ENCODE peak calls at places on chromosomes 3 and 15, in eight cellular contexts. C is fibroblast of lung, H is tibial nerve, A is pancreas, I is adrenal gland, K is HCT116, Z is esophagus muscularis mucosa, D is ovary. S is an unnamed sample. For H3K4me1, the result is how much of the 10 kb centered on the place peaks cover.

GRCh38 chr15:76311071-76311956 is at the start of gene ETFA:
- DNase-seq in C (peak), H (peak), A (peak), I (peak), K (peak), Z (peak), D (peak), S (peak)

GRCh38 chr3:108159865-108160264 is 62.4 kb downstream of the IFT57 start:
- DNase-seq in C (peak), H (no peak), A (no peak), I (no peak), K (no peak), Z (no peak), D (no peak), S (no peak)

GRCh38 chr3:52053307-52054304 is 2.8 kb downstream of the DUSP7 start:
- DNase-seq in C (no peak), H (no peak), A (no peak), I (no peak), K (no peak), Z (no peak), D (peak), S (no peak)

GRCh38 chr15:90946941-90947576 is 7.6 kb upstream of the RCCD1 start:
- DNase-seq in C (no peak), H (no peak), A (no peak), I (no peak), K (no peak), Z (no peak), D (no peak), S (no peak)

GRCh38 chr3:71584216-71585061 is 911 bp upstream of the FOXP1 start:
- DNase-seq in C (peak), H (peak), A (peak), I (peak), K (no peak), Z (peak), D (peak), S (peak)

GRCh38 chr3:52095990-52096775 is 39.8 kb upstream of the DUSP7 start:
- DNase-seq in C (no peak), H (no peak), A (no peak), I (no peak), K (no peak), Z (no peak), D (no peak), S (no peak)

GRCh38 chr15:78415284-78415683 is 22.7 kb upstream of the IREB2 start:
- DNase-seq in C (peak), H (no peak), A (no peak), I (no peak), K (peak), Z (no peak), D (no peak), S (peak)

GRCh38 chr3:170740726-170741591 is 129.0 kb downstream of the RPL22L1 start:
- DNase-seq in C (peak), H (peak), A (no peak), I (peak), K (no peak), Z (no peak), D (peak), S (peak)

GRCh38 chr3:20898962-20899361 is 713.0 kb upstream of the SGO1 start:
- DNase-seq in C (no peak), H (no peak), A (no peak), I (no peak), K (no peak), Z (no peak), D (no peak), S (no peak)

GRCh38 chr3:186268616-186269448 is 93.2 kb downstream of the DGKG start:
- DNase-seq in C (peak), H (no peak), A (no peak), I (peak), K (no peak), Z (no peak), D (no peak), S (peak)

GRCh38 chr15:20357139-20358065 is 184.2 kb downstream of the GOLGA6L6 start:
- DNase-seq in C (no peak), H (no peak), A (peak), I (no peak), K (no peak), Z (peak), D (no peak), S (no peak)

GRCh38 chr15:89462198-89462912 is 34.0 kb downstream of the RHCG start:
- DNase-seq in C (peak), H (no peak), A (peak), I (no peak), K (peak), Z (no peak), D (no peak), S (no peak)

GRCh38 chr3:69309810-69310209 is 76.1 kb downstream of the FRMD4B start:
- DNase-seq in C (peak), H (no peak), A (no peak), I (no peak), K (peak), Z (no peak), D (no peak), S (peak)

GRCh38 chr3:99920530-99921376 is 103.1 kb downstream of the CMSS1 start:
- DNase-seq in C (peak), H (peak), A (peak), I (peak), K (no peak), Z (no peak), D (no peak), S (peak)

GRCh38 chr15:48281674-48282073 is 49.6 kb upstream of the DUT start:
- DNase-seq in C (peak), H (no peak), A (no peak), I (no peak), K (no peak), Z (no peak), D (no peak), S (no peak)

GRCh38 chr3:195083659-195084058 is 187.3 kb downstream of the XXYLT1 start:
- DNase-seq in C (no peak), H (no peak), A (no peak), I (no peak), K (no peak), Z (no peak), D (no peak), S (no peak)

GRCh38 chr3:11582123-11582968 is 61.4 kb downstream of the VGLL4 start:
- DNase-seq in C (peak), H (peak), A (peak), I (peak), K (no peak), Z (no peak), D (peak), S (peak)

GRCh38 chr15:25795712-25796111 is 67.4 kb downstream of the ATP10A start:
- DNase-seq in C (no peak), H (no peak), A (no peak), I (no peak), K (no peak), Z (peak), D (no peak), S (no peak)

GRCh38 chr3:127886276-127886862 is 28.7 kb upstream of the KBTBD12 start:
- DNase-seq in C (no peak), H (no peak), A (no peak), I (no peak), K (no peak), Z (no peak), D (no peak), S (no peak)

GRCh38 chr3:7766530-7766929 is 735.1 kb upstream of the LMCD1 start:
- DNase-seq in C (no peak), H (no peak), A (no peak), I (no peak), K (no peak), Z (no peak), D (no peak), S (no peak)

GRCh38 chr15:45181491-45182285 is 6.1 kb downstream of the SHF start:
- DNase-seq in C (no peak), H (no peak), A (no peak), I (no peak), K (no peak), Z (no peak), D (no peak), S (no peak)

GRCh38 chr3:22245122-22245521 is 494.1 kb upstream of the ZNF385D start:
- DNase-seq in C (peak), H (peak), A (no peak), I (no peak), K (no peak), Z (no peak), D (no peak), S (no peak)

GRCh38 chr3:195815169-195815771 is 3.5 kb upstream of the MUC4 start:
- DNase-seq in C (no peak), H (no peak), A (no peak), I (no peak), K (peak), Z (no peak), D (no peak), S (peak)

GRCh38 chr3:122745365-122746021 is 48.1 kb downstream of the HSPBAP1 start:
- DNase-seq in C (peak), H (no peak), A (no peak), I (no peak), K (no peak), Z (no peak), D (no peak), S (peak)

GRCh38 chr3:112770026-112770626 is 76.5 kb downstream of the CD200R1L start:
- DNase-seq in C (peak), H (no peak), A (no peak), I (no peak), K (peak), Z (no peak), D (no peak), S (peak)

GRCh38 chr3:127323581-127323980 is 35.7 kb upstream of the PRR20G start:
- DNase-seq in C (no peak), H (no peak), A (no peak), I (no peak), K (no peak), Z (peak), D (no peak), S (no peak)

GRCh38 chr3:105801397-105801796 is 67.4 kb downstream of the CBLB start:
- DNase-seq in C (no peak), H (no peak), A (no peak), I (no peak), K (no peak), Z (no peak), D (no peak), S (no peak)

DNA sequence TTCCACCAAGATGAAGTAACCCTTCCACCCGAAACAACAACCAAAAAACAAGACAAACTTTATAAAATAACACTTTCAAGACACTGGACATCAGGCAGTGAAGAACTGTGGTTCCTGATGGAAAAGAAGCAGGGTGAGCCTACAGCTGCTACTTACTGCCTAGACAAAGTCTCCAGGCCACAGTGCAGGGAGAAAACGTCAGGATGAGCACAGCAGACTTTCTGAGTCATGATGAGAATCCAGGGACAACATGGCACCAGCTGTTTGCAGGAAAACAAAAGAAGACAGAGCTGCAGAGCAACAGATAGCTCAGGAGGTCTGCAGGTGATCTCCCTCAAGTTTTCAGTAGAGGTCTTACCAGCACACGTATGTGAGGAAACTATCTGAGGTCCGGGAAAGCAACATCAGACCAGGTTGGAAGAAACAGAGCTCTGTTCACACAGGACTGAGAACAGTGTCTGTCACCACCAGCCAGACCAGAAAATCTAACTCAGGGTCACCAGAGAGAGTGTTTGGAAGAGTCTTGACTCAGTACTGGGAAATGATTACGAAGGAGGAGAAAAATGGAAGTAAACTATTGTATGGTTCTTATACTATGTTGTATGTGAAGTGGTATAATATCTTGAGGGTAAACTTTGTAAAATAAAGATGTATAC is 108.9 kb downstream of the ANO10 start:
- DNase-seq in C (peak), H (no peak), A (no peak), I (peak), K (no peak), Z (no peak), D (no peak), S (no peak)
- H3K4me1 ChIP-seq in C (under half), H (under half), A (under half), I (under half), K (under half), Z (under half), D (under half), S (under half)

GRCh38 chr3:159765860-159766294 is 222.8 kb upstream of the IL12A start:
- DNase-seq in C (no peak), H (no peak), A (no peak), I (no peak), K (no peak), Z (no peak), D (no peak), S (peak)

GRCh38 chr3:159763466-159764210 is 225.0 kb upstream of the IL12A start:
- DNase-seq in C (peak), H (peak), A (peak), I (peak), K (peak), Z (no peak), D (peak), S (peak)

GRCh38 chr3:159765025-159765859 is 223.4 kb upstream of the IL12A start:
- DNase-seq in C (peak), H (no peak), A (peak), I (peak), K (peak), Z (no peak), D (peak), S (peak)

GRCh38 chr3:159764211-159765024 is 224.2 kb upstream of the IL12A start:
- DNase-seq in C (peak), H (no peak), A (peak), I (no peak), K (no peak), Z (no peak), D (no peak), S (peak)

DNA sequence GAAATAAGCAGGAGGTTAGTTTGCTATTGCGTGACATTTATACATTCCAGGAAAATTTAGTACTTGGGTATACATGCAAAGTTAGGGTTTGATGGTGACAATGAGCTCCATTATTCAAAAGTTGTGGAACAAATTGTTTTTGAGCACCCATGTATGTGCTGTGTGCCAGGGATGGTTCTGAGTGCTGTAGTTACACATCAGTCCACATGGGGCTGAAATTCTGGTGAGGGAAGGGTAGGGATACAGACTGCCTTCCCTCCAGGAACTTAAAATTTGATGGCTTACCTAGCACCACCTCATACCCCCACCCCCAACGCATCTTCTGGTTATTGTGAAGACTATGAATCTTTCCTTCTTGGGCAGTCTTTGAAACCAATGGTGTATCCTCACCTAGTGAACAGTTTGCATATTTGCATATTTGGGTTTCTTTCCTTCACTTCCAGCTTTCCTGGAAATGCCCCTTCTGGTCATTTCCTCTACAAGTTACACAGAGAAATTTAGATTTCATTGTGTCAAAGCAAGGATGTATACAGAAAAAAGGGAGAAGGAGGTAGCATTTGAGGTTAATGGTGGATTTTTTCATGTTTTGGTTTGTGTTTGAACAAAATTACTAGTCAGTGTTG is 222.0 kb upstream of the IL12A start:
- DNase-seq in C (peak), H (no peak), A (no peak), I (no peak), K (no peak), Z (no peak), D (no peak), S (peak)
- H3K27ac ChIP-seq in C (peak), H (no peak), A (no peak), I (no peak), K (no peak), Z (peak), D (no peak), S (no peak)

GRCh38 chr3:114093596-114093995 is 37.1 kb downstream of the QTRT2 start:
- DNase-seq in C (peak), H (peak), A (no peak), I (peak), K (peak), Z (no peak), D (no peak), S (peak)

GRCh38 chr3:114093001-114093350 is 36.4 kb downstream of the QTRT2 start:
- DNase-seq in C (no peak), H (no peak), A (no peak), I (no peak), K (no peak), Z (no peak), D (no peak), S (no peak)

GRCh38 chr3:114095808-114096207 is 39.3 kb downstream of the QTRT2 start:
- DNase-seq in C (no peak), H (no peak), A (no peak), I (no peak), K (no peak), Z (no peak), D (no peak), S (no peak)

GRCh38 chr3:114089675-114090074 is 33.1 kb downstream of the QTRT2 start:
- DNase-seq in C (no peak), H (no peak), A (no peak), I (no peak), K (no peak), Z (no peak), D (no peak), S (no peak)

DNA sequence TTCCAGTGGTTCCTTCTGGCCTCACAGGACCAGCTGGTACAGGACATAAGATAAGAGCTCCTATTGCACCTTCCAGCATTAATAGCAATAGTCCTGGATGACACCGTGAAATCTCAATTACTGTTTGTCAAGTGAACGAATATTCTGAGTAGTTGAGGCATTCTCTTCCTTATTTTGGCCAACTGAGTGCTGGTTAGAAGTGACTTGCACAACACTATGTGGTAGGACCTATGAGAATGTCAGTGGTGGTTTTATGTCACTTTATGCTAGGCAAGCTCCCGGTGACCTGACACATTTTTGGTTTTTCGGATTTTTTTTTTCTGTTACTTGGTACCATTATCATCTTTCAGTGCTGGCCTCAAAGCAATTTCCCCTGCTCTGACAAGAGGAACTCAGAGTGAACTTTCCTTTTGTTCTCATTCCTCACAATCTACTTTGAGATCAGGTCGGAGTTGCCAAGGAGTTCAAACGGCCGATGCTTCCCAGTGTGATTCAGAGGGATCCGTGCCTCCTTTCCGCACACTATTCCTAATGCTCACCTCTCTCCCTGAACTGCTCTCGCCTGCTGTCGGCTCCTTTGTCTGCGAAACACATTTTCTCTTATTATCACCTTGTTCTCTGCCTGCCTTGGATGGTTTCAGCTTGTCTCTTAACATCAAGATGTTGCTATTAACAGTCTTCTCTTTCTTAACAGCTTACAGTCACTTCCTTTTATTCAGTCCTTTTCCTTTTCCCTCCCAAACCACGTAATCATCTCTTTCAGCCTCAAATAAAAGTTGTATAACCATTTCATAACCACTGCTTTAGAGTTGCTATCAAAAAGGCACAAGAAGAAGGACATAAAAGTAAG is 35.8 kb downstream of the QTRT2 start:
- DNase-seq in C (no peak), H (no peak), A (no peak), I (peak), K (no peak), Z (no peak), D (no peak), S (peak)
- H3K4me3 ChIP-seq in C (no peak), H (no peak), A (no peak), I (no peak), K (no peak), Z (no peak), D (no peak), S (no peak)

DNA sequence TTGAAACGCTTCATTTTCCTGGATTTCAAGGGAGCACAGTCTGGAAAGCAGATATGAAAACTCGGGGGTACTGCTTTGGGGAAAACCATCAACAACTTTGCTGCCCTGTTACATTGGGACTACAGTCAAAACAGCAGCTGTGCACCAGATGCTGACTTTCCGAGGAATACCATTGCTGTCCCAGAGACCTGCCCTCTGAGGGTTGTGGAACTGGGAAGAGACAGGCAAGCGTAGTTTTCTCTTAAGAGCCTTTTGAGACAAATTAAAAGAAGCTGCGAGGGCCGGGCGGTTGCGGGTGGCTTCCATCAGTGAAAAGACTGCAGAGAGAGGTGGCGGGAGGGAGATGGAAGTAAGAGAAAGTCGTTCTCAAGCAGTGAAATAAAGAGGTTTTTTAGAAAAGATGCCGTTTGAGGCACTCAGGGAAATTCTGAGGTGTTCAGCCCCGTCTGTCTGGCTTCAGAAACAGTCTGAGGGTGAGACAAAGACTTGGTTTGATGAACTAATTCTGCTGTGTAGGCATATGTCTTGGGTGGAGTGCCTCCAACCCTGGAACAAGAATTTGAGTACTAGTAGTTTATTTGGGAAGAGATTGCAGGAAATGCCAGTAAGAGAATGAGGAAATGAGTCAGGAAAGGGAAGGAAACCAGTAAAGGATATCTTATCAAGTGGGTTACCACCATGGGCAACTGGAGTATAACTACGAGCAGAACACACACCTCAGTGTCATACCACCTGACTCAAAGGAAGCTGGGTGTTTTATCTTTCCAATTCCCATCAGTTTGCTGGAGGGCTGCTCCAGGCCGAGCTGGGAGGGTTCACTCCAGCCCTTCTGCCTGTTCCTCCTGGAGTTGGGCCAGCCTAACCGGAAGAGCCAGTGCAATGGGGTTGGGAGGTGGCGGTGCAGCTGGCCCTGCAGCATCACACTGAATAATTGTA is 75.1 kb downstream of the TGFBR2 start:
- DNase-seq in C (peak), H (peak), A (no peak), I (peak), K (no peak), Z (no peak), D (peak), S (no peak)
- H3K4me1 ChIP-seq in C (under half), H (half or more), A (under half), I (under half), K (under half), Z (half or more), D (under half), S (under half)

GRCh38 chr3:45571216-45571615 is 23.3 kb upstream of the LIMD1 start:
- DNase-seq in C (no peak), H (no peak), A (no peak), I (no peak), K (no peak), Z (no peak), D (no peak), S (no peak)
- H3K27ac ChIP-seq in C (no peak), H (no peak), A (no peak), I (no peak), K (no peak), Z (no peak), D (no peak), S (peak)

GRCh38 chr15:81311834-81312459 is 12.0 kb downstream of the STARD5 start:
- DNase-seq in C (peak), H (no peak), A (no peak), I (peak), K (no peak), Z (no peak), D (no peak), S (no peak)
- H3K4me3 ChIP-seq in C (no peak), H (no peak), A (no peak), I (no peak), K (no peak), Z (no peak), D (no peak), S (no peak)

GRCh38 chr3:78879516-78879860 is 888.3 kb downstream of the ROBO1 start:
- DNase-seq in C (no peak), H (no peak), A (no peak), I (no peak), K (no peak), Z (no peak), D (no peak), S (no peak)
- H3K4me1 ChIP-seq in C (under half), H (under half), A (under half), I (under half), K (under half), Z (under half), D (under half), S (under half)

S was measured in cardiac muscle cell.